ENCODE peak calls at places on chromosome 18, in seven cellular contexts. E is activated CD4-positive, CD25-positive, alpha-beta regulatory T cell treated with anti-CD3 and anti-CD28 coated beads, Interleukin-2, amount 50 U/mL, for 72 hours; Z is stimulated activated CD8-positive, alpha-beta memory T cell treated with anti-CD3 and anti-CD28 coated beads, Interleukin-4, amount 100 ng/mL, for 48 hours; P is retina; Q is AG09319; K is HEK293T; C is AG08396. X is an unnamed sample.

GRCh38 chr18:37630326-37630725 is 64.7 kb upstream of the CELF4 start:
- DNase-seq in K (no peak), C (no peak), Q (no peak), E (no peak), Z (no peak), P (no peak), X (no peak)

GRCh38 chr18:57435851-57436192 is 648 bp downstream of the ONECUT2 start:
- DNase-seq in Q (no peak), E (no peak), P (no peak), Z (no peak), K (no peak), C (no peak), X (no peak)

GRCh38 chr18:74226666-74227065 is 65.1 kb downstream of the CYB5A start:
- DNase-seq in K (no peak), C (no peak), E (no peak), Z (no peak), P (no peak), Q (no peak), X (no peak)

GRCh38 chr18:9828794-9829712 is 56.7 kb upstream of the TXNDC2 start:
- DNase-seq in P (no peak), C (no peak), K (no peak), Q (no peak), Z (no peak), E (no peak), X (no peak)

GRCh38 chr18:36264283-36264682 is 33.2 kb upstream of the FHOD3 start:
- DNase-seq in Z (no peak), P (no peak), Q (no peak), E (no peak), K (no peak), C (no peak), X (no peak)

GRCh38 chr18:75762758-75763157 is 335.3 kb upstream of the SMIM21 start:
- DNase-seq in P (no peak), E (no peak), C (no peak), Z (no peak), Q (no peak), K (no peak), X (no peak)

GRCh38 chr18:60112369-60112768 is 212.6 kb downstream of the PMAIP1 start:
- DNase-seq in E (no peak), C (no peak), P (no peak), Z (no peak), Q (no peak), K (no peak), X (no peak)

GRCh38 chr18:27377251-27377650 is 192.1 kb upstream of the CHST9 start:
- DNase-seq in K (no peak), P (no peak), C (no peak), Z (no peak), Q (no peak), E (no peak), X (no peak)

GRCh38 chr18:22279741-22280452 is 110.5 kb downstream of the GATA6 start:
- DNase-seq in P (no peak), Z (no peak), C (no peak), K (no peak), E (no peak), Q (no peak), X (no peak)

GRCh38 chr18:58527116-58528010 is 101.5 kb downstream of the ALPK2 start:
- DNase-seq in E (no peak), Z (no peak), Q (no peak), K (no peak), P (no peak), C (no peak), X (no peak)

GRCh38 chr18:44507729-44508325 is 172.9 kb upstream of the SETBP1 start:
- DNase-seq in C (no peak), Z (peak), E (no peak), P (no peak), Q (no peak), K (no peak), X (peak)

GRCh38 chr18:57630759-57631660 is 9.4 kb upstream of the NARS1 start:
- DNase-seq in E (no peak), K (no peak), Z (no peak), P (no peak), C (no peak), Q (no peak), X (no peak)

GRCh38 chr18:52077251-52077983 is 262.6 kb upstream of the DCC start:
- DNase-seq in P (no peak), E (no peak), Z (no peak), Q (no peak), C (no peak), K (no peak), X (no peak)

GRCh38 chr18:67864677-67865340 is 348.3 kb upstream of the DSEL start:
- DNase-seq in C (no peak), K (no peak), Q (no peak), Z (no peak), E (no peak), P (no peak), X (no peak)

GRCh38 chr18:75209129-75209951 is at the start of gene PTGR3:
- DNase-seq in K (peak), P (peak), E (peak), Z (peak), C (peak), Q (no peak), X (peak)

GRCh38 chr18:78713064-78713463 is 266.6 kb upstream of the SALL3 start:
- DNase-seq in K (peak), Z (no peak), C (no peak), Q (no peak), P (no peak), E (no peak), X (no peak)

GRCh38 chr18:24199563-24199962 is 60.7 kb downstream of the CABYR start:
- DNase-seq in K (no peak), Z (no peak), Q (no peak), C (no peak), P (no peak), E (no peak), X (no peak)

GRCh38 chr18:79869591-79870368 is 72.0 kb downstream of the KCNG2 start:
- DNase-seq in P (no peak), Q (no peak), K (no peak), C (no peak), Z (no peak), E (no peak), X (no peak)

GRCh38 chr18:49400398-49401072 is 59.9 kb downstream of the DYM start:
- DNase-seq in E (no peak), Z (no peak), K (no peak), P (no peak), C (peak), Q (no peak), X (no peak)